ENCODE peak calls at places on chromosomes 7 and 10, in five cellular contexts. T, X, P, R and V are unnamed samples.
A peak's percentile ranks its signal among the peaks of the same experiment; 100 is the strongest.

GRCh38 chr7:110224643-110225042 is 866.3 kb upstream of the LRRN3 start:
- DNase-seq in T (no peak), P (no peak), X (no peak), R (no peak), V (no peak)

GRCh38 chr10:15515207-15515606 is 144.1 kb upstream of the FAM171A1 start:
- DNase-seq in R (no peak), P (no peak), X (peak; percentile 68), T (peak; percentile 75), V (no peak)

GRCh38 chr10:58714436-58714835 is 201.8 kb downstream of the BICC1 start:
- DNase-seq in T (no peak), X (no peak), P (no peak), R (no peak), V (no peak)

GRCh38 chr10:3955493-3955892 is 170.5 kb upstream of the KLF6 start:
- DNase-seq in X (no peak), R (no peak), P (no peak), T (no peak), V (no peak)

GRCh38 chr7:14851610-14852009 is 50.9 kb downstream of the DGKB start:
- DNase-seq in R (no peak), X (no peak), P (no peak), T (no peak), V (no peak)

GRCh38 chr7:92925876-92926696 is 89.7 kb upstream of the CDK6 start:
- DNase-seq in P (no peak), R (no peak), X (no peak), T (no peak), V (no peak)

GRCh38 chr7:149422914-149423285 is 38.0 kb downstream of the ZNF777 start:
- DNase-seq in X (peak; percentile 76), T (no peak), P (peak; percentile 17), R (no peak), V (no peak)

GRCh38 chr10:11610855-11611247 is 599 bp downstream of the USP6NL start:
- DNase-seq in X (peak; percentile 75), P (peak; percentile 6), T (peak; percentile 36), R (peak; percentile 45), V (no peak)

GRCh38 chr10:131726967-131727366 is 173.8 kb upstream of the PPP2R2D start:
- DNase-seq in R (no peak), X (no peak), T (no peak), P (no peak), V (no peak)

GRCh38 chr7:1028775-1029636 is 15.3 kb upstream of the GPR146 start:
- DNase-seq in X (peak; percentile 92), R (peak; percentile 93), P (no peak), T (peak; percentile 93), V (no peak)

GRCh38 chr10:78450807-78451485 is 417.3 kb downstream of the RPS24 start:
- DNase-seq in T (no peak), R (no peak), X (no peak), P (no peak), V (no peak)

GRCh38 chr10:3432089-3432488 is 259.5 kb upstream of the PITRM1 start:
- DNase-seq in R (no peak), X (no peak), T (no peak), P (no peak), V (no peak)

GRCh38 chr7:130875265-130875741 is 141.3 kb upstream of the KLF14 start:
- DNase-seq in P (no peak), R (no peak), X (peak; percentile 71), T (peak; percentile 49), V (no peak)

GRCh38 chr10:126012485-126012884 is 116.1 kb downstream of the FANK1 start:
- DNase-seq in X (no peak), R (no peak), T (peak; percentile 54), P (no peak), V (no peak)

GRCh38 chr7:5693529-5693928 is 87.9 kb downstream of the RNF216 start:
- DNase-seq in X (peak; percentile 72), T (peak; percentile 42), P (no peak), R (peak; percentile 54), V (no peak)

GRCh38 chr7:14752301-14752700 is 150.2 kb downstream of the DGKB start:
- DNase-seq in R (no peak), P (no peak), T (no peak), X (no peak), V (no peak)